ENCODE peak calls at places on chromosomes 1 and 21, in six cellular contexts. One of them, this sample, is unnamed.

GRCh38 chr1:80779278-80779677 is 1021.5 kb upstream of the ADGRL2 start:
- DNase-seq in KG1: no peak
- DNase-seq in ELR: no peak
- DNase-seq in GM23338: peak; percentile 29
- DNase-seq in kidney glomerular epithelial cell: no peak
- DNase-seq in GM04503: no peak
- DNase-seq in this sample: no peak

GRCh38 chr1:225259542-225259941 is 168.3 kb downstream of the LBR start:
- DNase-seq in KG1: no peak
- DNase-seq in ELR: no peak
- DNase-seq in GM23338: no peak
- DNase-seq in kidney glomerular epithelial cell: no peak
- DNase-seq in GM04503: no peak
- DNase-seq in this sample: no peak

GRCh38 chr1:55088413-55088812 is 49.1 kb downstream of the PCSK9 start:
- DNase-seq in KG1: no peak
- DNase-seq in ELR: no peak
- DNase-seq in GM23338: no peak
- DNase-seq in kidney glomerular epithelial cell: no peak
- DNase-seq in GM04503: no peak
- DNase-seq in this sample: no peak

GRCh38 chr1:160618763-160619274 is 28.0 kb downstream of the SLAMF1 start:
- DNase-seq in KG1: no peak
- DNase-seq in ELR: peak; percentile 23
- DNase-seq in GM23338: peak; percentile 56
- DNase-seq in kidney glomerular epithelial cell: no peak
- DNase-seq in GM04503: no peak
- DNase-seq in this sample: no peak

GRCh38 chr1:181335631-181336030 is 147.7 kb upstream of the CACNA1E start:
- DNase-seq in KG1: no peak
- DNase-seq in ELR: no peak
- DNase-seq in GM23338: no peak
- DNase-seq in kidney glomerular epithelial cell: no peak
- DNase-seq in GM04503: no peak
- DNase-seq in this sample: no peak

GRCh38 chr1:159197767-159198557 is 6.7 kb upstream of the ACKR1 start:
- DNase-seq in KG1: peak; percentile 2
- DNase-seq in ELR: peak; percentile 81
- DNase-seq in GM23338: peak; percentile 92
- DNase-seq in kidney glomerular epithelial cell: peak; percentile 80
- DNase-seq in GM04503: peak; percentile 11
- DNase-seq in this sample: no peak

GRCh38 chr21:45409466-45410150 is 4.6 kb downstream of the COL18A1 start:
- DNase-seq in KG1: no peak
- DNase-seq in ELR: no peak
- DNase-seq in GM23338: no peak
- DNase-seq in kidney glomerular epithelial cell: peak; percentile 47
- DNase-seq in GM04503: no peak
- DNase-seq in this sample: no peak

GRCh38 chr1:98402860-98403259 is 258.7 kb upstream of the SNX7 start:
- DNase-seq in KG1: no peak
- DNase-seq in ELR: no peak
- DNase-seq in GM23338: no peak
- DNase-seq in kidney glomerular epithelial cell: no peak
- DNase-seq in GM04503: no peak
- DNase-seq in this sample: no peak

GRCh38 chr1:244104309-244105060 is 53.4 kb downstream of the ZBTB18 start:
- DNase-seq in KG1: no peak
- DNase-seq in ELR: peak; percentile 95
- DNase-seq in GM23338: no peak
- DNase-seq in kidney glomerular epithelial cell: peak; percentile 92
- DNase-seq in GM04503: peak; percentile 78
- DNase-seq in this sample: peak; percentile 88

GRCh38 chr1:8082945-8083344 is 56.8 kb upstream of the ERRFI1 start:
- DNase-seq in KG1: no peak
- DNase-seq in ELR: peak; percentile 66
- DNase-seq in GM23338: no peak
- DNase-seq in kidney glomerular epithelial cell: no peak
- DNase-seq in GM04503: peak; percentile 76
- DNase-seq in this sample: no peak

GRCh38 chr21:29074783-29075182 is 1.3 kb upstream of the CCT8 start:
- DNase-seq in KG1: no peak
- DNase-seq in ELR: no peak
- DNase-seq in GM23338: no peak
- DNase-seq in kidney glomerular epithelial cell: no peak
- DNase-seq in GM04503: no peak
- DNase-seq in this sample: no peak

GRCh38 chr21:33855190-33855589 is 60.4 kb downstream of the ATP5PO start:
- DNase-seq in KG1: no peak
- DNase-seq in ELR: no peak
- DNase-seq in GM23338: peak; percentile 58
- DNase-seq in kidney glomerular epithelial cell: no peak
- DNase-seq in GM04503: no peak
- DNase-seq in this sample: no peak

GRCh38 chr21:33128538-33128937 is 58.6 kb downstream of the OLIG1 start:
- DNase-seq in KG1: no peak
- DNase-seq in ELR: no peak
- DNase-seq in GM23338: no peak
- DNase-seq in kidney glomerular epithelial cell: no peak
- DNase-seq in GM04503: no peak
- DNase-seq in this sample: no peak

GRCh38 chr1:225498539-225499135 is 70.8 kb upstream of the LBR start:
- DNase-seq in KG1: no peak
- DNase-seq in ELR: no peak
- DNase-seq in GM23338: no peak
- DNase-seq in kidney glomerular epithelial cell: no peak
- DNase-seq in GM04503: peak; percentile 31
- DNase-seq in this sample: no peak

GRCh38 chr1:16925635-16926490 is 4.1 kb downstream of the CROCC start:
- DNase-seq in KG1: no peak
- DNase-seq in ELR: no peak
- DNase-seq in GM23338: no peak
- DNase-seq in kidney glomerular epithelial cell: no peak
- DNase-seq in GM04503: no peak
- DNase-seq in this sample: no peak

GRCh38 chr1:25099343-25099951 is 132.9 kb downstream of the SYF2 start:
- DNase-seq in KG1: peak; percentile 64
- DNase-seq in ELR: peak; percentile 9
- DNase-seq in GM23338: no peak
- DNase-seq in kidney glomerular epithelial cell: no peak
- DNase-seq in GM04503: no peak
- DNase-seq in this sample: no peak

GRCh38 chr1:62716397-62716796 is 28.2 kb upstream of the DOCK7 start:
- DNase-seq in KG1: no peak
- DNase-seq in ELR: peak; percentile 21
- DNase-seq in GM23338: no peak
- DNase-seq in kidney glomerular epithelial cell: no peak
- DNase-seq in GM04503: no peak
- DNase-seq in this sample: no peak

GRCh38 chr1:182674346-182675246 is 9.8 kb downstream of the RGS8 start:
- DNase-seq in KG1: no peak
- DNase-seq in ELR: no peak
- DNase-seq in GM23338: peak; percentile 55
- DNase-seq in kidney glomerular epithelial cell: no peak
- DNase-seq in GM04503: peak; percentile 14
- DNase-seq in this sample: no peak

GRCh38 chr21:25885880-25886279 is 151.1 kb downstream of the GABPA start:
- DNase-seq in KG1: no peak
- DNase-seq in ELR: no peak
- DNase-seq in GM23338: no peak
- DNase-seq in kidney glomerular epithelial cell: no peak
- DNase-seq in GM04503: no peak
- DNase-seq in this sample: no peak

GRCh38 chr1:67463298-67463960 is 33.2 kb upstream of the SERBP1 start:
- DNase-seq in KG1: no peak
- DNase-seq in ELR: peak; percentile 11
- DNase-seq in GM23338: peak; percentile 32
- DNase-seq in kidney glomerular epithelial cell: no peak
- DNase-seq in GM04503: no peak
- DNase-seq in this sample: no peak

GRCh38 chr1:55703726-55704363 is 488.7 kb upstream of the USP24 start:
- DNase-seq in KG1: no peak
- DNase-seq in ELR: no peak
- DNase-seq in GM23338: no peak
- DNase-seq in kidney glomerular epithelial cell: no peak
- DNase-seq in GM04503: no peak
- DNase-seq in this sample: no peak

GRCh38 chr1:218330043-218330623 is 15.0 kb upstream of the TGFB2 start:
- DNase-seq in KG1: no peak
- DNase-seq in ELR: peak; percentile 58
- DNase-seq in GM23338: peak; percentile 48
- DNase-seq in kidney glomerular epithelial cell: peak; percentile 67
- DNase-seq in GM04503: no peak
- DNase-seq in this sample: no peak

GRCh38 chr1:198499588-198499987 is 40.9 kb downstream of the ATP6V1G3 start:
- DNase-seq in KG1: no peak
- DNase-seq in ELR: no peak
- DNase-seq in GM23338: no peak
- DNase-seq in kidney glomerular epithelial cell: no peak
- DNase-seq in GM04503: peak; percentile 54
- DNase-seq in this sample: no peak

GRCh38 chr1:167161242-167161641 is 59.4 kb upstream of the POU2F1 start:
- DNase-seq in KG1: no peak
- DNase-seq in ELR: peak; percentile 49
- DNase-seq in GM23338: peak; percentile 20
- DNase-seq in kidney glomerular epithelial cell: no peak
- DNase-seq in GM04503: no peak
- DNase-seq in this sample: no peak

GRCh38 chr1:61139324-61140055 is 57.1 kb downstream of the NFIA start:
- DNase-seq in KG1: no peak
- DNase-seq in ELR: peak; percentile 48
- DNase-seq in GM23338: no peak
- DNase-seq in kidney glomerular epithelial cell: no peak
- DNase-seq in GM04503: no peak
- DNase-seq in this sample: no peak

GRCh38 chr1:206951318-206952105 is 5.2 kb upstream of the PIGR start:
- DNase-seq in KG1: no peak
- DNase-seq in ELR: no peak
- DNase-seq in GM23338: no peak
- DNase-seq in kidney glomerular epithelial cell: peak; percentile 95
- DNase-seq in GM04503: no peak
- DNase-seq in this sample: peak; percentile 56

This sample was measured in kidney epithelial cell.